ENCODE peak calls at places on chromosomes 3 and 15, in four cellular contexts. X is IMR-90, Z is HepG2, B is colonic mucosa. Q is an unnamed sample. For H3K4me1 and H3K9me3, the result is how much of the 10 kb centered on the place peaks cover.

GRCh38 chr15:62444104-62445027 is 279.3 kb upstream of the C2CD4B start:
- DNase-seq in B (no peak), Z (no peak), X (peak), Q (no peak)

GRCh38 chr3:188832146-188832545 is 339.6 kb upstream of the TPRG1 start:
- DNase-seq in X (no peak), Z (no peak), B (no peak), Q (no peak)

GRCh38 chr15:36430721-36431265 is 148.6 kb upstream of the CDIN1 start:
- DNase-seq in Z (no peak), B (no peak), X (peak), Q (no peak)

GRCh38 chr15:91224750-91225380 is 124.8 kb downstream of the SV2B start:
- DNase-seq in X (peak), B (peak), Z (peak), Q (no peak)

GRCh38 chr3:108124337-108125150 is 33.7 kb upstream of the CD47 start:
- DNase-seq in X (no peak), B (no peak), Z (no peak), Q (no peak)

GRCh38 chr3:138323971-138324370 is 5.7 kb downstream of the NME9 start:
- DNase-seq in B (no peak), Z (no peak), X (no peak), Q (no peak)

GRCh38 chr15:43774062-43774461 is 2.7 kb downstream of the ELL3 start:
- DNase-seq in Z (no peak), B (no peak), X (no peak), Q (no peak)

GRCh38 chr3:187870360-187871203 is 125.3 kb upstream of the BCL6 start:
- DNase-seq in B (no peak), Z (no peak), X (no peak), Q (no peak)

GRCh38 chr3:42829628-42830436 is 20.6 kb downstream of the ACKR2 start:
- DNase-seq in B (peak), X (no peak), Z (peak), Q (no peak)

GRCh38 chr15:94385441-94385840 is 154.1 kb downstream of the MCTP2 start:
- DNase-seq in B (no peak), Z (no peak), X (no peak), Q (no peak)

GRCh38 chr3:72312339-72312738 is 527.4 kb upstream of the PROK2 start:
- DNase-seq in B (no peak), X (no peak), Z (no peak), Q (no peak)

GRCh38 chr3:151282921-151283320 is 4.6 kb upstream of the P2RY14 start:
- DNase-seq in B (no peak), Z (peak), X (peak), Q (no peak)

GRCh38 chr15:35522061-35522460 is 23.9 kb downstream of the DPH6 start:
- DNase-seq in X (peak), B (no peak), Z (no peak), Q (no peak)

GRCh38 chr3:131072099-131072559 is 45.5 kb downstream of the NEK11 start:
- DNase-seq in X (peak), Z (no peak), B (no peak), Q (no peak)

GRCh38 chr3:8765528-8765927 is 3.9 kb downstream of the OXTR start:
- DNase-seq in B (no peak), X (no peak), Z (no peak), Q (no peak)

GRCh38 chr3:58175098-58175428 is 35.7 kb downstream of the DNASE1L3 start:
- DNase-seq in Z (no peak), B (no peak), X (no peak), Q (no peak)

GRCh38 chr3:58176185-58176530 is 34.6 kb downstream of the DNASE1L3 start:
- DNase-seq in X (no peak), B (no peak), Z (no peak), Q (no peak)

GRCh38 chr3:58175429-58176184 is 35.2 kb downstream of the DNASE1L3 start:
- DNase-seq in X (peak), B (peak), Z (peak), Q (peak)

GRCh38 chr3:58173029-58173669 is 37.6 kb downstream of the DNASE1L3 start:
- DNase-seq in Z (peak), B (no peak), X (no peak), Q (no peak)

DNA sequence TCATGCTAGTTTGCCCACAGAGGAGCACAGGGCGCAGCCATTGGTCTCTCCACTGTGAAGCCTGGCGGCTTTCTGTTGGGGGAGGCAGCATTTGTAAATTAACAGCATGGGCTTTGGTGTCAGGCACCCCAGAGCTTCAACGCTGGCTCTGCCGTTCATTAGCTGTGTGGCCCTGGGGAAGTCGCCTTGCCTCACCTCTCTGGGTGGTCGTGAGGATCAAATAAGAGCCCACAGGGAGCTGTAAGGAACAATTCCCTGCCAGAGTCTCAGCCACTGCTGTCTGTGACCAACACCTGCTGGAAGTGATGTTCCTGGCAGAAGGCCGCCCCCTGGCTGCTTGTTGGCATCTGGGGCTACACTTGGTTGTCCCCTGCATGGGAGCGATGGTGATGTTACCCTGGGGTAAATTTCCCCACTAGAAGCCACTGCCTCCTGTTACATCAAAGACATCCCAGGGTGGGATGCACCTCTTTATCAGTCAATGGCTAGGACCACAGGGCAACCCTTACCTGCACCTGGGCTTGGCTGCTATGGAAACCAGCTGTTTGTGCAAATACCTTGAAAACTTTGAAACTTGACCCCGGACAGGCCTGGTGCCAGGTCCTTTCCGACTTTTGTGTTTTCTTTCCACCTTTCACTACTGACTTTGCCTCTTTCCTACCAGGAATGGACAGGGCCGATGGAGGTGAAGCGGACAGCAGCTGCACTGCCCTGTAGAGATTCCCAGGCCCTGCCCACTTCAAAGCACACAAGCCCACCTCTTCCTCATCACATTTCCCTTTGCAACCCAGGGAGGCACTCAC is 36.9 kb downstream of the DNASE1L3 start:
- DNase-seq in Z (peak), X (no peak), B (peak), Q (peak)
- TF ChIP-seq CTCF in Z (peak), X (no peak), B (peak), Q (peak)

DNA sequence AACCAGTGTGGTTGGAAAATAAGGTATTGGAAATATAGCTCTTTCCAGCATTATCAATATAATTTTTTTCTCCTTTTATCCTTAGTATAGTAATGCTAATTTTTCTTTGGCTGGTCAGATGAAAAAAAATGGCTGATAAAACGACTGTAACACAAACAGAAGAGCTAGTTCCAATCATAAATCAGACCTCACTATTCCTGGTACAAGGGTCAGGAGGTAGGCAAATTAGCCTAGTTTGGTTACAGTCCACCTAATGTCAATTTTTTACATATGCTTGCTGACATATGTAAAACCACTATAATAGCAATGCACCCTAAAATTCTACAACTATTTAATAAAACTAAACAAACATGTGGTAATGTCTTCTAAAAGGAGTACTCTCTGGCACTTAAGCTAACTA is 19.9 kb upstream of the VPS39 start:
- DNase-seq in X (no peak), B (no peak), Z (no peak), Q (no peak)
- H3K4me1 ChIP-seq in X (under half), B (under half), Z (under half), Q (under half)

DNA sequence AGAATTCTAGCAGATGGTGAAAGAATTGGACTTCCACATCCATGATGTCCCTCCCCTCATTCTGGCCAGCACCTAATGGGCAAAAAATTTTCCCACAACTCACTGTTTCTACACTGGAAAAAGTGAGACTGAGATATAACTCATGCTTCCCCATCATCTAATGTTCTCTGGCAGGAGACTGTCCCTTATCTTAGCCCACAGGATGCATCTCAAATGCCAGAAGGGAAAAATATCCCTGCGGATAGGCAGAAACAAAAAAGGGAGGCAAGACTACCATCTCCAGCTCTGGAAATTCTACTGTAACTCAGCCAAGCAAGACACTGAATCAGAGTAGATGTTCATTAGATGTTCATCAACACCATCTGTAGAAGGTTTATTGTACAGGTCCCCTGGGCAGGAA is 58.6 kb downstream of the DLG1 start:
- DNase-seq in X (no peak), Z (no peak), B (no peak), Q (no peak)
- H3K9me3 ChIP-seq in X (under half), Z (under half), B (under half), Q (under half)

GRCh38 chr3:52171577-52172261 is 17.5 kb upstream of the POC1A start:
- DNase-seq in B (no peak), X (peak), Z (no peak), Q (no peak)
- TF ChIP-seq CTCF in B (no peak), X (peak), Z (no peak), Q (no peak)